ENCODE peak calls at places on chromosomes 4 and X, in five cellular contexts. One of them, this sample, is unnamed. For H3K9me3, the result is how much of the 10 kb centered on the place peaks cover.

GRCh38 chr4:184816962-184817361 is 8.8 kb downstream of the ACSL1 start:
- DNase-seq in GM23248: no peak
- DNase-seq in astrocyte: no peak
- DNase-seq in SK-N-SH: no peak
- DNase-seq in K562: no peak
- DNase-seq in this sample: no peak

GRCh38 chrX:130531066-130531465 is 129.3 kb downstream of the RBMX2 start:
- DNase-seq in SK-N-SH: no peak
- DNase-seq in GM23248: no peak
- DNase-seq in K562: no peak
- DNase-seq in astrocyte: no peak
- DNase-seq in this sample: no peak

GRCh38 chrX:24020280-24020876 is 6.6 kb downstream of the KLHL15 start:
- DNase-seq in SK-N-SH: no peak
- DNase-seq in K562: no peak
- DNase-seq in GM23248: peak
- DNase-seq in astrocyte: peak
- DNase-seq in this sample: no peak

GRCh38 chr4:169800541-169800940 is 42.8 kb upstream of the HPF1 start:
- DNase-seq in GM23248: no peak
- DNase-seq in SK-N-SH: no peak
- DNase-seq in astrocyte: no peak
- DNase-seq in K562: no peak
- DNase-seq in this sample: no peak

GRCh38 chr4:102169345-102169744 is 175.9 kb downstream of the SLC39A8 start:
- DNase-seq in SK-N-SH: peak
- DNase-seq in astrocyte: no peak
- DNase-seq in GM23248: peak
- DNase-seq in K562: no peak
- DNase-seq in this sample: no peak

GRCh38 chrX:49220100-49220499 is 13.0 kb downstream of the CACNA1F start:
- DNase-seq in astrocyte: no peak
- DNase-seq in K562: no peak
- DNase-seq in GM23248: no peak
- DNase-seq in SK-N-SH: no peak
- DNase-seq in this sample: no peak

GRCh38 chrX:150544222-150544787 is 24.1 kb upstream of the MTM1 start:
- DNase-seq in SK-N-SH: no peak
- DNase-seq in K562: peak
- DNase-seq in astrocyte: no peak
- DNase-seq in GM23248: no peak
- DNase-seq in this sample: no peak

GRCh38 chr4:102843273-102843672 is 15.9 kb upstream of the UBE2D3 start:
- DNase-seq in K562: no peak
- DNase-seq in GM23248: no peak
- DNase-seq in SK-N-SH: no peak
- DNase-seq in astrocyte: no peak
- DNase-seq in this sample: no peak

GRCh38 chr4:51998837-51999236 is 21.3 kb downstream of the LRRC66 start:
- DNase-seq in GM23248: no peak
- DNase-seq in K562: no peak
- DNase-seq in SK-N-SH: no peak
- DNase-seq in astrocyte: no peak
- DNase-seq in this sample: no peak

GRCh38 chr4:94532016-94532789 is 80.5 kb downstream of the PDLIM5 start:
- DNase-seq in K562: peak
- DNase-seq in GM23248: peak
- DNase-seq in astrocyte: peak
- DNase-seq in SK-N-SH: no peak
- DNase-seq in this sample: no peak

GRCh38 chrX:31969714-31970113 is 897.9 kb upstream of the FTHL17 start:
- DNase-seq in astrocyte: no peak
- DNase-seq in GM23248: no peak
- DNase-seq in K562: no peak
- DNase-seq in SK-N-SH: no peak
- DNase-seq in this sample: no peak

GRCh38 chr4:140004580-140005314 is 149.2 kb downstream of the MAML3 start:
- DNase-seq in GM23248: peak
- DNase-seq in SK-N-SH: peak
- DNase-seq in astrocyte: peak
- DNase-seq in K562: no peak
- DNase-seq in this sample: no peak

GRCh38 chrX:34653811-34654210 is 3.3 kb downstream of the TMEM47 start:
- DNase-seq in K562: no peak
- DNase-seq in astrocyte: no peak
- DNase-seq in GM23248: peak
- DNase-seq in SK-N-SH: no peak
- DNase-seq in this sample: no peak

GRCh38 chr4:127304356-127304755 is 328.4 kb upstream of the INTU start:
- DNase-seq in astrocyte: peak
- DNase-seq in GM23248: peak
- DNase-seq in K562: no peak
- DNase-seq in SK-N-SH: no peak
- DNase-seq in this sample: peak

GRCh38 chr4:100977746-100978397 is 369.5 kb downstream of the PPP3CA start:
- DNase-seq in astrocyte: peak
- DNase-seq in K562: no peak
- DNase-seq in GM23248: peak
- DNase-seq in SK-N-SH: peak
- DNase-seq in this sample: no peak

GRCh38 chrX:38991656-38992558 is 190.6 kb downstream of the MID1IP1 start:
- DNase-seq in astrocyte: no peak
- DNase-seq in SK-N-SH: no peak
- DNase-seq in K562: no peak
- DNase-seq in GM23248: peak
- DNase-seq in this sample: no peak

GRCh38 chr4:15336410-15337184 is 91.2 kb upstream of the C1QTNF7 start:
- DNase-seq in SK-N-SH: no peak
- DNase-seq in GM23248: peak
- DNase-seq in K562: no peak
- DNase-seq in astrocyte: peak
- DNase-seq in this sample: peak

GRCh38 chrX:136047001-136047642 is 61.9 kb downstream of the SLC9A6 start:
- DNase-seq in SK-N-SH: no peak
- DNase-seq in GM23248: peak
- DNase-seq in K562: no peak
- DNase-seq in astrocyte: peak
- DNase-seq in this sample: no peak

GRCh38 chr4:137425281-137425680 is 107.0 kb downstream of the PCDH18 start:
- DNase-seq in K562: no peak
- DNase-seq in astrocyte: no peak
- DNase-seq in GM23248: no peak
- DNase-seq in SK-N-SH: no peak
- DNase-seq in this sample: no peak

GRCh38 chr4:185467101-185467500 is 4.4 kb downstream of the CCDC110 start:
- DNase-seq in astrocyte: no peak
- DNase-seq in SK-N-SH: no peak
- DNase-seq in K562: no peak
- DNase-seq in GM23248: peak
- DNase-seq in this sample: no peak

GRCh38 chrX:68941385-68941952 is 112.6 kb downstream of the EFNB1 start:
- DNase-seq in SK-N-SH: no peak
- DNase-seq in astrocyte: peak
- DNase-seq in K562: peak
- DNase-seq in GM23248: no peak
- DNase-seq in this sample: no peak

GRCh38 chr4:151745727-151746231 is 15.0 kb downstream of the GATB start:
- DNase-seq in GM23248: no peak
- DNase-seq in SK-N-SH: no peak
- DNase-seq in K562: peak
- DNase-seq in astrocyte: peak
- DNase-seq in this sample: no peak

GRCh38 chr4:74311696-74312313 is 3.5 kb downstream of the EPGN start:
- DNase-seq in SK-N-SH: peak
- DNase-seq in K562: no peak
- DNase-seq in astrocyte: peak
- DNase-seq in GM23248: peak
- DNase-seq in this sample: peak

GRCh38 chrX:135000516-135000915 is 9.7 kb downstream of the SMIM10 start:
- DNase-seq in GM23248: peak
- DNase-seq in astrocyte: no peak
- DNase-seq in SK-N-SH: no peak
- DNase-seq in K562: no peak
- DNase-seq in this sample: no peak

GRCh38 chr4:4860381-4860802 is 927 bp downstream of the MSX1 start:
- DNase-seq in astrocyte: no peak
- DNase-seq in GM23248: no peak
- DNase-seq in SK-N-SH: no peak
- DNase-seq in K562: peak
- DNase-seq in this sample: no peak

GRCh38 chrX:120474085-120474484 is 5.0 kb upstream of the LAMP2 start:
- DNase-seq in K562: no peak
- DNase-seq in GM23248: no peak
- DNase-seq in SK-N-SH: no peak
- DNase-seq in astrocyte: no peak
- DNase-seq in this sample: no peak

GRCh38 chrX:48508400-48509244 is at the start of gene PORCN:
- DNase-seq in GM23248: peak
- DNase-seq in K562: peak
- DNase-seq in SK-N-SH: peak
- DNase-seq in astrocyte: no peak
- DNase-seq in this sample: no peak

GRCh38 chr4:161581262-161581661 is 582.5 kb downstream of the FSTL5 start:
- DNase-seq in astrocyte: peak
- DNase-seq in SK-N-SH: no peak
- DNase-seq in K562: no peak
- DNase-seq in GM23248: peak
- DNase-seq in this sample: no peak

GRCh38 chr4:3226467-3226866 is 22.5 kb upstream of the MSANTD1 start:
- DNase-seq in SK-N-SH: no peak
- DNase-seq in K562: no peak
- DNase-seq in GM23248: no peak
- DNase-seq in astrocyte: no peak
- DNase-seq in this sample: no peak

GRCh38 chrX:53714580-53715335 is 28.2 kb upstream of the HUWE1 start:
- DNase-seq in astrocyte: peak
- DNase-seq in GM23248: peak
- DNase-seq in K562: no peak
- DNase-seq in SK-N-SH: no peak
- DNase-seq in this sample: no peak

GRCh38 chr4:3512279-3512678 is 19.9 kb downstream of the LRPAP1 start:
- DNase-seq in astrocyte: no peak
- DNase-seq in SK-N-SH: no peak
- DNase-seq in GM23248: no peak
- DNase-seq in K562: no peak
- DNase-seq in this sample: no peak

GRCh38 chrX:120015145-120016067 is 62.1 kb downstream of the RHOXF2B start:
- DNase-seq in SK-N-SH: no peak
- DNase-seq in GM23248: peak
- DNase-seq in astrocyte: no peak
- DNase-seq in K562: no peak
- DNase-seq in this sample: no peak

DNA sequence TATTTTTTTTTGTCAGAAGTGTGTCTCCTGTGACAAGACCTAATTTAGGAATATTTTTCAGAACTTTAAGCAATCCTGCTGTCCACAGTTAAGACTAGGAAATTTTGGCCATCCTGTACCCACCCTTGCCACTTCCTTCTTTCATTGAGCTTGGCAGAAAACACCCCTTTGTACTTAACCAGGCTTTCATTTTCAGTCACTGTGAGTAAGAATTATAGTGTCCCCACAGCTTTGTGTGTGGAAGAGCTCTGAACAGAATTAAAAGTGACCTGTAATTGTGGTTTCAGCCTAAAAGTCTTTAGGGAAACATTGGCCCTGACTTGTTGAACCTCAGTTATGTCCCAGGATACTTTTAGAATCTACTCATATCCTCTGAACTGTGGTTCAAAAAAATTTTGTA is 153.7 kb upstream of the BMP3 start:
- DNase-seq in astrocyte: no peak
- DNase-seq in SK-N-SH: no peak
- DNase-seq in K562: no peak
- DNase-seq in GM23248: peak
- DNase-seq in this sample: no peak
- H3K9me3 ChIP-seq in astrocyte: under half
- H3K9me3 ChIP-seq in SK-N-SH: under half
- H3K9me3 ChIP-seq in K562: under half
- H3K9me3 ChIP-seq in GM23248: under half
- H3K9me3 ChIP-seq in this sample: under half

DNA sequence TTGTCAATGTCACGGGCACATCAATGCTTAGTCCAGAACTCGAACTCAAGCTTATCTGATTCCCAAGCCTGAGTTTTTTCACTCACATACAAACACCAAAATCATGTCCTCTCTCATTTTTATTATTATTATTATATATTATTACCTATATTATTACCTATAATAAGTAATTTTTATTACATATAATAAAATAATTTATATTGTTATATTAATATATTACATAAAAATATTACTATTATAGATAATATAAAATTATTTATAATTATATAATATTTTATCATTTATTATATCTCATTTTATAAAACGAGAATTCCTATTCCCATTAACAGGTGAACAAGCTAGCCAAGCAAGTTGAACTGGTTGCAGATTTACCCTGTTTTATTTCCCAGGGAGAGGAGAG is 13.0 kb downstream of the RXFP1 start:
- DNase-seq in astrocyte: no peak
- DNase-seq in K562: no peak
- DNase-seq in SK-N-SH: no peak
- DNase-seq in GM23248: no peak
- DNase-seq in this sample: no peak
- H3K4me3 ChIP-seq in astrocyte: no peak
- H3K4me3 ChIP-seq in K562: no peak
- H3K4me3 ChIP-seq in SK-N-SH: no peak
- H3K4me3 ChIP-seq in GM23248: no peak
- H3K4me3 ChIP-seq in this sample: no peak

DNA sequence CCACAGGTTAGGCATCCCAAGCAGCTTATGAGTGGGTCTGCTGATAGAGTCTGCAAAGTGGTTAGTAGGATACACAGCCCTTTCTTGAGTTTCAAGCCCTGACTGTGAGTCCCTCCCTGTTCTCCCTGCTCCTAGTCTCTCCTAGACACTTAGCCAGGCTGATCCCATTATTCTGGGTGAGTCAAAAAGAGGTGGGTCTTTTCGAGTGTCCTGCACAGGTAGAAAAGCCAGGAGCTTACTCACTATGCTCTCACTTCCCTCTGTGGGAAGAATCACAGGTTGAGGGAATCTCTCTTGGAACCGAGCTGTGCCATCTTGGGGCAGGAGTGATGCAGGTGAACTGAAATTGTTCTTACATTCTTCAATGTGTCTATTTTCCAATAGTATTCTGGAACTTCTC is 29.7 kb downstream of the SCLT1 start:
- DNase-seq in astrocyte: no peak
- DNase-seq in K562: no peak
- DNase-seq in SK-N-SH: no peak
- DNase-seq in GM23248: no peak
- DNase-seq in this sample: no peak
- H3K9me3 ChIP-seq in astrocyte: under half
- H3K9me3 ChIP-seq in K562: under half
- H3K9me3 ChIP-seq in SK-N-SH: under half
- H3K9me3 ChIP-seq in GM23248: under half
- H3K9me3 ChIP-seq in this sample: under half

DNA sequence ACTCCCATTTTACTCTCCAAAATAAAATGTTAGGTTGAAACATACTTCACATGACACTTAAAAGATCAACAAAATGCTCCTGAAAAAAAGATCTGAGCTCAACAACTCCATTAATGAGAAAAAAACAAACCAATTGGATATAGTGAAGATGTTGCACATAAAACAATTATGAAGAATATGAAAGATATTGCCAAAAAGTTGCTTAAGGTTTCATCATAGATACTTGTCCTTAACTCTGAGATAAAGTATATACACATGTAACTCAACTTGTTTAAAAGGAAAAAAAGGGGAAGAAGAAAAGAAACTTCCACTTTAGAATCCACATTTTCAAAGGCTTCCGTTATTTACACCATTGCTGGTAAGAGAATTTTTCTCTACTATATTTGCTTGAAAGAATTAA is 2.7 kb downstream of the AFAP1 start:
- DNase-seq in K562: no peak
- DNase-seq in GM23248: peak
- DNase-seq in astrocyte: no peak
- DNase-seq in SK-N-SH: no peak
- DNase-seq in this sample: no peak
- H3K4me3 ChIP-seq in K562: no peak
- H3K4me3 ChIP-seq in GM23248: peak
- H3K4me3 ChIP-seq in astrocyte: peak
- H3K4me3 ChIP-seq in SK-N-SH: peak
- H3K4me3 ChIP-seq in this sample: peak

This sample was measured in AG04450.